ENCODE peak calls at places on chromosomes 13 and 19, in six cellular contexts. X, Q, D, K, A and Y are unnamed samples.

GRCh38 chr13:85529216-85529590 is 270.0 kb downstream of the SLITRK6 start:
- DNase-seq in Q (no peak), K (no peak), D (no peak), A (no peak), X (no peak), Y (peak)

GRCh38 chr19:38024991-38025716 is 118.1 kb downstream of the SIPA1L3 start:
- DNase-seq in K (no peak), D (no peak), Q (no peak), X (no peak), A (no peak), Y (no peak)

GRCh38 chr13:33403807-33404362 is 118.3 kb upstream of the STARD13 start:
- DNase-seq in X (no peak), A (no peak), K (no peak), D (no peak), Q (no peak), Y (no peak)

GRCh38 chr19:15294591-15294990 is 37.7 kb downstream of the BRD4 start:
- DNase-seq in D (no peak), K (no peak), Q (no peak), A (no peak), X (no peak), Y (no peak)

GRCh38 chr19:56720281-56720680 is 48.7 kb upstream of the ZNF835 start:
- DNase-seq in D (no peak), K (no peak), Q (no peak), A (no peak), X (no peak), Y (no peak)

GRCh38 chr13:27273658-27274425 is 3.2 kb downstream of the RASL11A start:
- DNase-seq in K (no peak), A (no peak), D (no peak), Q (no peak), X (no peak), Y (no peak)

GRCh38 chr19:2426661-2427322 is 594 bp downstream of the TIMM13 start:
- DNase-seq in D (peak), Q (peak), K (peak), X (peak), A (peak), Y (peak)

GRCh38 chr13:99996177-99996705 is 14.7 kb downstream of the ZIC2 start:
- DNase-seq in Q (no peak), K (no peak), A (no peak), D (no peak), X (no peak), Y (no peak)

GRCh38 chr13:48403151-48403631 is 9.7 kb downstream of the LPAR6 start:
- DNase-seq in D (no peak), K (no peak), X (no peak), A (no peak), Q (no peak), Y (no peak)

GRCh38 chr19:32164384-32164992 is 180.9 kb upstream of the ZNF507 start:
- DNase-seq in K (peak), D (no peak), A (no peak), Q (no peak), X (no peak), Y (no peak)

GRCh38 chr19:21491161-21491560 is 14.2 kb upstream of the ZNF429 start:
- DNase-seq in A (no peak), K (no peak), X (no peak), D (no peak), Q (no peak), Y (no peak)

GRCh38 chr13:30711837-30712236 is 23.5 kb upstream of the ALOX5AP start:
- DNase-seq in D (no peak), K (no peak), A (no peak), Q (no peak), X (no peak), Y (no peak)

GRCh38 chr19:46408611-46409039 is 4.7 kb downstream of the CCDC8 start:
- DNase-seq in D (no peak), X (peak), Q (no peak), A (no peak), K (no peak), Y (no peak)

GRCh38 chr13:107518292-107518691 is 697.0 kb downstream of the LIG4 start:
- DNase-seq in X (peak), K (no peak), A (no peak), Q (no peak), D (no peak), Y (no peak)

GRCh38 chr19:10884273-10884672 is 12.9 kb downstream of the CARM1 start:
- DNase-seq in K (no peak), A (no peak), Q (no peak), X (peak), D (no peak), Y (no peak)

GRCh38 chr13:101785858-101786257 is 333.4 kb downstream of the ITGBL1 start:
- DNase-seq in A (peak), Q (peak), X (peak), K (peak), D (no peak), Y (peak)

GRCh38 chr13:51674276-51674675 is 90.0 kb downstream of the WDFY2 start:
- DNase-seq in D (no peak), Q (no peak), A (peak), K (no peak), X (peak), Y (no peak)

GRCh38 chr13:71028884-71029283 is 838.1 kb downstream of the DACH1 start:
- DNase-seq in A (no peak), K (no peak), Q (no peak), X (no peak), D (no peak), Y (no peak)

GRCh38 chr13:111387026-111387871 is 66.8 kb downstream of the TEX29 start:
- DNase-seq in D (no peak), A (no peak), K (no peak), X (no peak), Q (no peak), Y (no peak)

GRCh38 chr19:1206733-1207301 is 1.2 kb downstream of the STK11 start:
- DNase-seq in X (peak), D (no peak), A (no peak), Q (no peak), K (no peak), Y (peak)

GRCh38 chr19:13072206-13072898 is 30.3 kb downstream of the LYL1 start:
- DNase-seq in K (no peak), X (no peak), D (no peak), Q (no peak), A (no peak), Y (no peak)

GRCh38 chr13:99386911-99387788 is 80.0 kb upstream of the GPR183 start:
- DNase-seq in D (peak), X (no peak), Q (peak), A (peak), K (peak), Y (peak)

GRCh38 chr13:111202149-111202548 is 87.0 kb downstream of the ARHGEF7 start:
- DNase-seq in K (no peak), A (no peak), D (no peak), X (no peak), Q (no peak), Y (no peak)

GRCh38 chr13:24727731-24728601 is 36.0 kb upstream of the RNF17 start:
- DNase-seq in Q (peak), A (peak), D (peak), K (peak), X (peak), Y (peak)

GRCh38 chr19:55696301-55697068 is 21.5 kb downstream of the EPN1 start:
- DNase-seq in D (no peak), A (no peak), Q (no peak), X (no peak), K (no peak), Y (no peak)